ENCODE peak calls at places on chromosome 1, in six cellular contexts. Y is Panc1, Z is K562, G is HL-60, P is GM23338, D is HCT116. R is an unnamed sample.

GRCh38 chr1:231419738-231420298 is 2.3 kb downstream of the EGLN1 start:
- DNase-seq in Y (no peak), Z (peak; percentile 16), G (no peak), P (no peak), D (no peak), R (no peak)

GRCh38 chr1:210647406-210648333 is 319.0 kb downstream of the HHAT start:
- DNase-seq in Y (no peak), Z (no peak), G (no peak), P (no peak), D (no peak), R (peak; percentile 54)

GRCh38 chr1:166975361-166976129 is at the start of gene ILDR2:
- DNase-seq in Y (no peak), Z (peak; percentile 78), G (peak; percentile 30), P (peak; percentile 81), D (peak; percentile 8), R (peak; percentile 78)

GRCh38 chr1:61496501-61496900 is 228.4 kb downstream of the TM2D1 start:
- DNase-seq in Y (no peak), Z (no peak), G (no peak), P (no peak), D (no peak), R (no peak)

GRCh38 chr1:153533689-153534201 is 2.0 kb downstream of the S100A6 start:
- DNase-seq in Y (peak; percentile 86), Z (peak; percentile 54), G (no peak), P (no peak), D (peak; percentile 76), R (no peak)

GRCh38 chr1:185265314-185265713 is 51.7 kb downstream of the IVNS1ABP start:
- DNase-seq in Y (no peak), Z (no peak), G (no peak), P (no peak), D (no peak), R (no peak)

GRCh38 chr1:22246755-22247480 is 104.0 kb upstream of the WNT4 start:
- DNase-seq in Y (no peak), Z (no peak), G (no peak), P (no peak), D (no peak), R (peak; percentile 61)

GRCh38 chr1:111369177-111369576 is 58.4 kb downstream of the OVGP1 start:
- DNase-seq in Y (no peak), Z (no peak), G (no peak), P (no peak), D (no peak), R (no peak)

GRCh38 chr1:1959840-1960479 is 40.9 kb upstream of the TMEM52 start:
- DNase-seq in Y (no peak), Z (peak; percentile 88), G (no peak), P (peak; percentile 96), D (peak; percentile 71), R (peak; percentile 97)

GRCh38 chr1:38045431-38046332 is 911 bp downstream of the POU3F1 start:
- DNase-seq in Y (no peak), Z (no peak), G (no peak), P (peak; percentile 70), D (no peak), R (peak; percentile 55)

GRCh38 chr1:87226341-87226760 is 102.3 kb upstream of the LMO4 start:
- DNase-seq in Y (peak; percentile 45), Z (no peak), G (peak; percentile 72), P (peak; percentile 73), D (no peak), R (no peak)

GRCh38 chr1:9728451-9729295 is 77.1 kb downstream of the PIK3CD start:
- DNase-seq in Y (no peak), Z (no peak), G (no peak), P (no peak), D (no peak), R (no peak)

GRCh38 chr1:29900086-29900485 is 663.8 kb downstream of the PTPRU start:
- DNase-seq in Y (no peak), Z (no peak), G (no peak), P (no peak), D (no peak), R (no peak)

GRCh38 chr1:235972316-235973090 is 92.4 kb downstream of the NID1 start:
- DNase-seq in Y (no peak), Z (no peak), G (no peak), P (no peak), D (no peak), R (peak; percentile 51)

GRCh38 chr1:67213948-67214347 is 47.7 kb downstream of the IL23R start:
- DNase-seq in Y (no peak), Z (no peak), G (no peak), P (no peak), D (no peak), R (no peak)

GRCh38 chr1:109499661-109500536 is 6.0 kb downstream of the CYB561D1 start:
- DNase-seq in Y (no peak), Z (peak; percentile 63), G (no peak), P (peak; percentile 90), D (no peak), R (peak; percentile 42)

GRCh38 chr1:24970399-24970753 is 40.3 kb upstream of the RUNX3 start:
- DNase-seq in Y (no peak), Z (no peak), G (no peak), P (peak; percentile 53), D (no peak), R (no peak)

GRCh38 chr1:100757946-100758345 is 38.4 kb downstream of the VCAM1 start:
- DNase-seq in Y (no peak), Z (no peak), G (no peak), P (no peak), D (no peak), R (no peak)

GRCh38 chr1:63612564-63612963 is 19.4 kb downstream of the PGM1 start:
- DNase-seq in Y (no peak), Z (no peak), G (peak; percentile 18), P (no peak), D (no peak), R (no peak)

GRCh38 chr1:19045898-19046889 is 89.7 kb upstream of the IFFO2 start:
- DNase-seq in Y (no peak), Z (no peak), G (no peak), P (no peak), D (no peak), R (peak; percentile 4)

GRCh38 chr1:226943156-226943555 is 3.1 kb downstream of the COQ8A start:
- DNase-seq in Y (no peak), Z (no peak), G (no peak), P (no peak), D (no peak), R (no peak)

GRCh38 chr1:214213136-214213535 is 67.8 kb upstream of the SMYD2 start:
- DNase-seq in Y (no peak), Z (no peak), G (no peak), P (no peak), D (no peak), R (no peak)
- H3K27me3 ChIP-seq in Y (peaks cover 7% of the 10 kb centered on the region), Z (no peaks in the 10 kb centered on the region), G (peaks cover 8% of the 10 kb centered on the region), P (no peaks in the 10 kb centered on the region), D (peaks cover 7% of the 10 kb centered on the region), R (peaks cover 8% of the 10 kb centered on the region)

DNA sequence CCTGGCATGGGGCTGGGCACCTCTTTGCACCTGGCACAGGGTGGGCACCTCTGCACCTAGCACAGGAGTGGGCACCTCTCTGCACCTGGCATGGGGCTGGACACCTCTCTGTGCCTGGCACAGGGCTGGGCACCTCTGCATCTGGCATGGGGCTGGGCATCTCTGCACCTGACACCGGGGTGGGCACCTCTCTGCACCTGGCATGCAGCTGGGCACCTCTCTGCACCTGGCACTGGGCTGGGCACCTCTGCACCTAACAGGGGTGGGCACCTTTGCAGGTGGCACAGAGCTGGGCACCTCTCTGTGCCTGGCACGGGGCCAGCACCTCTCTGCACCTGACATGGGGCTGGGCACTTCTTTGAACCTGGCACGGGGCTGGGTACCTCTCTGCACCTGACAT is 29.4 kb upstream of the CCDC27 start:
- DNase-seq in Y (no peak), Z (no peak), G (no peak), P (no peak), D (no peak), R (no peak)
- TF ChIP-seq REST in Y (no peak), Z (no peak), G (no peak), P (no peak), D (no peak), R (no peak)

DNA sequence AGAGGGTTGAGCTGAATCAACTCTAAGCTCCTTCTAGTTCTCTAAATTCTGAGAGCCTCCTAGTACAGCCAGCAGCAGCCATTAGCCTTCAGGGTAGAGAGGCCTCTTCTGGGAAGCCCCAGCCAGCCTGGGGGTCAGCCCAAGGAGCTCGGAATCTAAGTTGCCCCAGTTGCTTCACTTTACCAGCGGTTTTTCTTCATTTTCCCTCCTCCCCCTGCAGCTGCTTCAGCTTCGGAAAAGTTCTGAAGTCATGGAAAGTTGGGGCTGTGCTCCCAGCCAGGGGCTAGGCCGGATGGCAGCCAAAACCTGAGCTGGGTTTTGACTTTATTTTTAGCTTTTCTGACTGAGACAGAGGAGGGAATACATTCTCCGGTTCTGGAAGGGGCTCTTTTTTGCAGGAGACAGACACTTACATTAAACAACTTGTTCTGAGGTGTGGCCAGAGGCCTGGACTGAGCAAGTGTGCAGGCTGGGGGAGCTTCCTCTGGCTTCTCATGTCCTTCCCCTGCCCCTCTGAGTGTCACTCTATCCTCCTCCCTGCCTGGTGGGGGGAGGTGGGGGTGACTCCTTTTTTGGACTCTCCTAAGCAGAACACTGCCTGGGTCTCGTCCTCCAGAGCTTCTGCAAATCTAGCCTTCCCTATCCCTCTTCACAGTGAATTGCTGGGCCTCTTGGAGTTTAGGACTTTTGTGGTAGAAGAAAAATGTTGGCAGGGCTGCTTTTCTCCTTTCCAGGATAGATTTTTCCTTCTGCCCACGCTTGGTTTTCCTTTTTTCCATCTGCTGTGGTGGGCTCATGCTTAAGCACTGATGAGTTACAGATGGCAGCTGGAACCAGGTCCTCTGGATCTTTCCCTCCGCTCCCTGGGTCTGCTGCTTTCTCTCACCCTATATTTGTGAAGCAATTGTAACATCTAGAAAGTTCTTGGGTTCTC is 14.5 kb downstream of the LMNA start:
- DNase-seq in Y (no peak), Z (no peak), G (no peak), P (no peak), D (no peak), R (no peak)
- TF ChIP-seq POLR2AphosphoS5 in Y (no peak), Z (no peak), G (peak; percentile 86), P (no peak), D (no peak), R (no peak)

DNA sequence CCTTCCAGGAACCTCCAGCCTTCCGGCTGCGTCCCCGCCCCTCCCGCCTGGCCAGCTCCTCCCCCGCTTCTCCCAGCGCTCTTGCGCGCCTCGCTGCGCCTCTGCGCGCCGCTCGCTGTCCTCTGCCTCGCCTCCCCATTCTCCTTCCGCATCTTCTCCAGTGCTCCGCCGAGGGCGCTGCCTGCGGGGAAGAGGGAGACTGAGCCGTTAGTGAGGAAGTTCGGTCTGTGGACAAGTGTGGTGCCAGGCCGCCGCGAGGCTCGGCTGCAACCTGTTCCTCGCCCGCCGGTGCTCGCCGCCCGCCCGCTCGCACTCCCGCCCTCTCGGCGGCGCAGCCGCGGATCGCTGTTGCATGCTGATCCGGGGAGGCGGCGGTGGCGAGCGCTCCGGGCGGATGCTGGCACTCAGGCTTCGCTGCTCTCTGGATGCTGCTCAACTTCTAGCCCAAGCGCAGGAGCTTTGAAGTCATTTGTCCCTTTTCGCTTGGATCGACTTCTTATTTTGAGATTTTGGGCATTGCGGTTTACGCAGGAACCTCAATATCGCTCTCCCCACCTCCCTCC is 715 bp upstream of the CACNA1E start:
- DNase-seq in Y (no peak), Z (peak; percentile 27), G (peak; percentile 16), P (peak; percentile 80), D (no peak), R (peak; percentile 76)
- H3K27me3 ChIP-seq in Y (peaks cover 39% of the 10 kb centered on the region), Z (peaks cover 35% of the 10 kb centered on the region), G (peaks cover 22% of the 10 kb centered on the region), P (peaks cover 76% of the 10 kb centered on the region), D (peaks cover 25% of the 10 kb centered on the region), R (peaks cover 16% of the 10 kb centered on the region)

GRCh38 chr1:176531036-176531435 is 68.1 kb downstream of the PAPPA2 start:
- DNase-seq in Y (no peak), Z (no peak), G (no peak), P (no peak), D (no peak), R (no peak)
- TF ChIP-seq REST in Y (no peak), Z (no peak), G (no peak), P (no peak), D (no peak), R (no peak)

GRCh38 chr1:161069731-161070270 is at the start of gene ARHGAP30:
- DNase-seq in Y (no peak), Z (no peak), G (peak; percentile 99), P (peak; percentile 41), D (no peak), R (no peak)
- TF ChIP-seq POLR2AphosphoS5 in Y (no peak), Z (no peak), G (peak; percentile 92), P (no peak), D (no peak), R (no peak)

R was measured in SK-N-SH.